ENCODE peak calls at places on chromosomes 3 and 15, in five cellular contexts. T, Y, D, B and X are unnamed samples.

GRCh38 chr3:123739754-123740153 is 144.4 kb downstream of the MYLK start:
- DNase-seq in T (no peak), Y (no peak), D (no peak), B (no peak), X (no peak)

GRCh38 chr3:101099791-101100190 is 106.6 kb upstream of the ABI3BP start:
- DNase-seq in T (no peak), Y (no peak), D (no peak), B (no peak), X (no peak)

GRCh38 chr3:70919661-70920060 is 607.2 kb upstream of the MDFIC2 start:
- DNase-seq in T (no peak), Y (no peak), D (no peak), B (no peak), X (no peak)

GRCh38 chr15:78712797-78713515 is 71.9 kb upstream of the CHRNB4 start:
- DNase-seq in T (no peak), Y (no peak), D (no peak), B (no peak), X (no peak)

GRCh38 chr15:40093224-40093842 is 15.3 kb downstream of the BMF start:
- DNase-seq in T (no peak), Y (no peak), D (no peak), B (no peak), X (peak)

GRCh38 chr3:32109256-32109655 is 2.8 kb downstream of the GPD1L start:
- DNase-seq in T (peak), Y (no peak), D (no peak), B (no peak), X (peak)

GRCh38 chr15:98730860-98731711 is 82.7 kb downstream of the IGF1R start:
- DNase-seq in T (no peak), Y (no peak), D (no peak), B (no peak), X (no peak)

GRCh38 chr3:159480046-159480445 is 508.6 kb upstream of the IL12A start:
- DNase-seq in T (no peak), Y (no peak), D (no peak), B (no peak), X (no peak)

GRCh38 chr3:156598413-156598812 is 43.5 kb upstream of the SSR3 start:
- DNase-seq in T (no peak), Y (no peak), D (no peak), B (no peak), X (peak)

GRCh38 chr15:62641782-62642181 is 400.8 kb upstream of the TPM1 start:
- DNase-seq in T (no peak), Y (no peak), D (no peak), B (no peak), X (no peak)